ENCODE peak calls at places on chromosomes 7 and 10, in ten cellular contexts. I is H4; N is T-helper 2 cell; G is neuronal stem cell; W is amniotic stem cell; X is NCI-H1092; U is NCI-H748 treated with DMSO at 0.1 percent for 48 hours; D is stimulated activated CD8-positive, alpha-beta memory T cell treated with anti-CD3 and anti-CD28 coated beads, Interleukin-4, amount 100 ng/mL, for 24 hours; C is astrocyte of the spinal cord; V is ecto neural progenitor cell. R is an unnamed sample.

GRCh38 chr7:2521952-2522591 is 2.5 kb downstream of the LFNG start:
- DNase-seq in V (no peak), I (peak), U (no peak), N (peak), W (no peak), C (no peak), D (peak), G (no peak), X (no peak), R (peak)

GRCh38 chr10:91519899-91520514 is 109.9 kb downstream of the HECTD2 start:
- DNase-seq in W (no peak), V (no peak), D (no peak), G (no peak), C (no peak), U (no peak), N (no peak), X (no peak), I (no peak), R (no peak)

GRCh38 chr10:1109795-1110673 is 53.8 kb downstream of the WDR37 start:
- DNase-seq in D (peak), I (peak), W (no peak), G (peak), V (peak), X (no peak), N (peak), C (peak), U (peak), R (peak)

GRCh38 chr10:112775347-112775746 is 174.7 kb upstream of the TCF7L2 start:
- DNase-seq in C (no peak), G (no peak), W (no peak), X (no peak), I (no peak), D (no peak), V (no peak), U (no peak), N (no peak), R (no peak)

GRCh38 chr7:140403878-140404564 is at the start of gene RAB19:
- DNase-seq in G (no peak), W (no peak), N (peak), I (no peak), C (no peak), D (peak), V (peak), X (no peak), U (peak), R (no peak)

GRCh38 chr10:116880716-116881440 is 31.6 kb downstream of the ENO4 start:
- DNase-seq in D (no peak), X (no peak), V (no peak), W (no peak), N (no peak), G (no peak), U (no peak), I (peak), C (peak), R (no peak)

GRCh38 chr7:115724400-115725056 is 306.0 kb downstream of the TFEC start:
- DNase-seq in W (no peak), U (peak), N (no peak), D (no peak), X (peak), I (peak), G (no peak), V (no peak), C (no peak), R (no peak)

GRCh38 chr10:83373659-83374058 is 765.6 kb upstream of the GHITM start:
- DNase-seq in V (no peak), C (no peak), I (peak), G (no peak), U (no peak), N (peak), X (no peak), D (no peak), W (no peak), R (peak)

GRCh38 chr10:68208424-68209042 is 23.4 kb downstream of the ATOH7 start:
- DNase-seq in V (peak), N (peak), C (peak), I (peak), W (no peak), D (no peak), G (peak), X (peak), U (peak), R (peak)

GRCh38 chr10:867807-868206 is 63.7 kb downstream of the LARP4B start:
- DNase-seq in G (no peak), X (no peak), D (no peak), N (no peak), V (no peak), U (no peak), I (no peak), C (peak), W (no peak), R (no peak)

GRCh38 chr10:27285093-27285492 is 44.5 kb upstream of the ACBD5 start:
- DNase-seq in U (no peak), V (no peak), W (no peak), X (no peak), N (peak), G (no peak), I (peak), D (no peak), C (peak), R (no peak)

GRCh38 chr10:98349508-98349922 is 65.5 kb downstream of the PYROXD2 start:
- DNase-seq in N (no peak), D (no peak), G (no peak), I (peak), U (no peak), W (peak), C (peak), X (no peak), V (no peak), R (no peak)

GRCh38 chr10:125549656-125550055 is 133.3 kb downstream of the TEX36 start:
- DNase-seq in X (no peak), D (no peak), N (no peak), V (no peak), U (no peak), G (no peak), C (no peak), W (no peak), I (no peak), R (no peak)

GRCh38 chr10:43083764-43084163 is 6.9 kb downstream of the RET start:
- DNase-seq in X (no peak), W (no peak), G (no peak), C (no peak), I (no peak), N (no peak), D (no peak), V (no peak), U (no peak), R (no peak)

GRCh38 chr7:100483728-100484635 is at the start of gene NYAP1:
- DNase-seq in I (no peak), C (peak), N (peak), X (peak), V (no peak), W (no peak), U (peak), D (no peak), G (peak), R (no peak)

GRCh38 chr10:45035673-45036072 is 35.0 kb downstream of the ZNF22 start:
- DNase-seq in C (no peak), V (no peak), N (no peak), D (no peak), X (no peak), G (no peak), U (no peak), W (no peak), I (no peak), R (no peak)

GRCh38 chr7:99011706-99012404 is 132.1 kb downstream of the SMURF1 start:
- DNase-seq in G (no peak), N (no peak), C (no peak), W (no peak), D (no peak), I (no peak), U (no peak), V (peak), X (no peak), R (no peak)

GRCh38 chr7:4144801-4145470 is 537.2 kb upstream of the FOXK1 start:
- DNase-seq in N (no peak), X (no peak), G (peak), I (no peak), D (no peak), U (no peak), C (peak), W (no peak), V (peak), R (no peak)

GRCh38 chr10:88244781-88245350 is 338.3 kb downstream of the RNLS start:
- DNase-seq in G (no peak), V (no peak), C (no peak), I (no peak), U (no peak), W (no peak), D (no peak), X (no peak), N (no peak), R (no peak)

GRCh38 chr7:90768301-90768700 is 172.2 kb downstream of the CDK14 start:
- DNase-seq in G (no peak), V (no peak), I (no peak), X (no peak), W (no peak), C (no peak), N (no peak), D (no peak), U (no peak), R (no peak)

R was measured in H54.